ENCODE peak calls at places on chromosomes 2 and 18, in five cellular contexts. Y is WERI-Rb-1, B is kidney, W is uterus, K is fibroblast of lung. N is an unnamed sample.

GRCh38 chr18:22624171-22624570 is 206.5 kb upstream of the CTAGE1 start:
- DNase-seq in Y (no peak), B (no peak), W (no peak), K (no peak), N (no peak)

GRCh38 chr2:164717000-164717597 is 95.8 kb upstream of the GRB14 start:
- DNase-seq in Y (no peak), B (no peak), W (no peak), K (no peak), N (no peak)

GRCh38 chr18:51342815-51343214 is 145.3 kb upstream of the MEX3C start:
- DNase-seq in Y (no peak), B (no peak), W (no peak), K (peak; percentile 65), N (no peak)

GRCh38 chr2:41040782-41041181 is 588.9 kb upstream of the SLC8A1 start:
- DNase-seq in Y (no peak), B (no peak), W (no peak), K (no peak), N (no peak)

GRCh38 chr2:186201371-186201770 is 284.7 kb upstream of the ZC3H15 start:
- DNase-seq in Y (no peak), B (no peak), W (no peak), K (peak; percentile 8), N (no peak)

GRCh38 chr2:96769816-96770215 is 9.1 kb downstream of the CNNM4 start:
- DNase-seq in Y (no peak), B (no peak), W (no peak), K (no peak), N (peak; percentile 72)

GRCh38 chr2:181275643-181276070 is 181.5 kb upstream of the ITGA4 start:
- DNase-seq in Y (no peak), B (no peak), W (no peak), K (no peak), N (no peak)

GRCh38 chr2:234414591-234414990 is 82.3 kb downstream of the ARL4C start:
- DNase-seq in Y (no peak), B (no peak), W (no peak), K (no peak), N (no peak)

GRCh38 chr18:63787673-63788072 is 12.5 kb downstream of the SERPINB7 start:
- DNase-seq in Y (no peak), B (no peak), W (no peak), K (no peak), N (no peak)

GRCh38 chr2:27959496-27959895 is 69.0 kb downstream of the BABAM2 start:
- DNase-seq in Y (no peak), B (no peak), W (peak; percentile 77), K (peak; percentile 70), N (no peak)

GRCh38 chr2:128324008-128324896 is 5.6 kb upstream of the HS6ST1 start:
- DNase-seq in Y (no peak), B (peak; percentile 68), W (peak; percentile 17), K (no peak), N (no peak)

GRCh38 chr2:24914713-24915112 is 5.3 kb downstream of the ADCY3 start:
- DNase-seq in Y (no peak), B (no peak), W (no peak), K (no peak), N (no peak)

GRCh38 chr2:227153766-227154486 is 10.1 kb downstream of the COL4A4 start:
- DNase-seq in Y (no peak), B (no peak), W (no peak), K (no peak), N (no peak)

GRCh38 chr2:166661824-166662223 is 167.8 kb upstream of the SCN7A start:
- DNase-seq in Y (no peak), B (no peak), W (no peak), K (no peak), N (no peak)

GRCh38 chr2:16774091-16774490 is 108.5 kb upstream of the CYRIA start:
- DNase-seq in Y (no peak), B (no peak), W (no peak), K (peak; percentile 53), N (no peak)

GRCh38 chr2:85705680-85706039 is 11.5 kb downstream of the GNLY start:
- DNase-seq in Y (no peak), B (no peak), W (peak; percentile 76), K (peak; percentile 98), N (peak; percentile 68)

GRCh38 chr2:232761301-232761907 is 15.0 kb downstream of the KCNJ13 start:
- DNase-seq in Y (peak; percentile 29), B (no peak), W (no peak), K (peak; percentile 39), N (no peak)

GRCh38 chr2:26000561-26001211 is 18.4 kb upstream of the KIF3C start:
- DNase-seq in Y (no peak), B (no peak), W (no peak), K (no peak), N (peak; percentile 80)

GRCh38 chr2:112701092-112701491 is 19.7 kb upstream of the NT5DC4 start:
- DNase-seq in Y (no peak), B (no peak), W (no peak), K (peak; percentile 40), N (no peak)

GRCh38 chr18:27040796-27041195 is 144.3 kb downstream of the CHST9 start:
- DNase-seq in Y (no peak), B (no peak), W (no peak), K (no peak), N (no peak)

GRCh38 chr2:191386938-191387536 is 141.8 kb downstream of the MYO1B start:
- DNase-seq in Y (no peak), B (no peak), W (no peak), K (peak; percentile 93), N (no peak)

GRCh38 chr2:178025551-178026185 is 46.9 kb downstream of the PDE11A start:
- DNase-seq in Y (no peak), B (no peak), W (no peak), K (no peak), N (no peak)

GRCh38 chr2:240596491-240596931 is 10.0 kb downstream of the CAPN10 start:
- DNase-seq in Y (peak; percentile 5), B (peak; percentile 75), W (no peak), K (no peak), N (peak; percentile 30)

GRCh38 chr18:7978834-7979233 is 411.7 kb downstream of the PTPRM start:
- DNase-seq in Y (no peak), B (no peak), W (no peak), K (no peak), N (no peak)
- H3K36me3 ChIP-seq in Y (no peaks in the 10 kb centered on the region), B (no peaks in the 10 kb centered on the region), W (no peaks in the 10 kb centered on the region), K (no peaks in the 10 kb centered on the region), N (no peaks in the 10 kb centered on the region)

GRCh38 chr18:2723207-2723606 is 67.7 kb downstream of the SMCHD1 start:
- DNase-seq in Y (no peak), B (no peak), W (no peak), K (no peak), N (no peak)
- H3K36me3 ChIP-seq in Y (peaks cover 66% of the 10 kb centered on the region), B (peaks cover 14% of the 10 kb centered on the region), W (no peaks in the 10 kb centered on the region), K (peaks cover 4% of the 10 kb centered on the region), N (peaks cover 99% of the 10 kb centered on the region)

GRCh38 chr2:179987916-179988315 is 19.2 kb downstream of the CWC22 start:
- DNase-seq in Y (no peak), B (no peak), W (no peak), K (no peak), N (no peak)

GRCh38 chr2:179983250-179983932 is 23.7 kb downstream of the CWC22 start:
- DNase-seq in Y (no peak), B (no peak), W (no peak), K (no peak), N (no peak)

GRCh38 chr2:179981085-179981484 is 26.0 kb downstream of the CWC22 start:
- DNase-seq in Y (no peak), B (no peak), W (no peak), K (peak; percentile 71), N (no peak)

GRCh38 chr2:179990676-179991317 is 16.3 kb downstream of the CWC22 start:
- DNase-seq in Y (no peak), B (no peak), W (no peak), K (no peak), N (no peak)

GRCh38 chr2:179985163-179985820 is 21.8 kb downstream of the CWC22 start:
- DNase-seq in Y (no peak), B (no peak), W (no peak), K (peak; percentile 18), N (no peak)
- H3K36me3 ChIP-seq in Y (peaks cover 45% of the 10 kb centered on the region), B (peaks cover 29% of the 10 kb centered on the region), W (no peaks in the 10 kb centered on the region), K (no peaks in the 10 kb centered on the region), N (peaks cover 91% of the 10 kb centered on the region)

GRCh38 chr2:219609149-219609750 is 11.6 kb downstream of the STK11IP start:
- DNase-seq in Y (peak; percentile 38), B (no peak), W (no peak), K (no peak), N (no peak)
- H3K36me3 ChIP-seq in Y (peaks cover 8% of the 10 kb centered on the region), B (peaks cover 35% of the 10 kb centered on the region), W (no peaks in the 10 kb centered on the region), K (peaks cover 5% of the 10 kb centered on the region), N (peaks cover 83% of the 10 kb centered on the region)

GRCh38 chr2:216159161-216159560 is 50.0 kb downstream of the XRCC5 start:
- DNase-seq in Y (no peak), B (no peak), W (no peak), K (no peak), N (no peak)
- H3K36me3 ChIP-seq in Y (peaks cover 85% of the 10 kb centered on the region), B (peaks cover 66% of the 10 kb centered on the region), W (no peaks in the 10 kb centered on the region), K (peaks cover 12% of the 10 kb centered on the region), N (peaks cover 92% of the 10 kb centered on the region)

DNA sequence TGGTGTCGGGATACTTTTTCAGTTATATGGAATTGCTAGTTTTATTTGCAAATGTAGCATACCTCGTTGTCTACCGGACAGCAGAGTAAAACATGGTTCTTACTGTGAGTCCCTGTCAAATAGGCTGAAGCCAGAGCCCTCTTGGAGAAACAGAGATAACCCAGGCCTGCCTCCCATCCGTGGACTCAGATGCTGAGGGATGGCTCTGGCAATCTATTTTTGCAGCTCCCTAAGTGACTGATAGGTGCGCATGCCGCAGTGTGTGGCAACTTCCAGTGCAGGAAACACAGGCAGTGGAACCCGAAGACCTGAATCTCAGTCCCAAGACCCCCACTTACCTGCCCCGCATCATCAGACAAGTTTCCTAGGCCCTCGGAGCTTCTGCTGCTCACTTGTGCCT is 33.6 kb downstream of the STEAP3 start:
- DNase-seq in Y (no peak), B (no peak), W (no peak), K (no peak), N (no peak)
- H3K36me3 ChIP-seq in Y (no peaks in the 10 kb centered on the region), B (no peaks in the 10 kb centered on the region), W (no peaks in the 10 kb centered on the region), K (peaks cover 4% of the 10 kb centered on the region), N (no peaks in the 10 kb centered on the region)

DNA sequence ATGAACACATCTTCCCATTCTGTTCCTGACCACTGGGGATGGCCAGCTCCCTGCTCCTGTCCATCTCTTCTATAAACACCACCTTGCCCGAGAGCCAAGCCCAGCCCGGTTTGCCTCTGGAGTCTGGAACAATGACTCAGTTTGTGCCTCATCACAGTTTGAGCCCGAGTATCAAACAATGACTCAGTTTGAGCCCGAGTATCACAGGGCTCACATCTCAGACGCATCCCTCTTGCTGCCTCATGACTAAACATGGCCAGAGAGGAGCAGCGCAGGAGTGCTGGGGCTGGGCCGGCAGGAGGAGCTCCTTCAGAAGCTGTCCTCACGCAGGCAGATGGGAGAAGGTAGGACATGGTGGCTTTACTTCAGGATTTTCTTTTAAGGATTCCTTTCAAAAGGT is 68.7 kb downstream of the PXDN start:
- DNase-seq in Y (no peak), B (no peak), W (peak; percentile 88), K (peak; percentile 95), N (peak; percentile 30)
- H3K36me3 ChIP-seq in Y (peaks cover 56% of the 10 kb centered on the region), B (peaks cover 5% of the 10 kb centered on the region), W (no peaks in the 10 kb centered on the region), K (peaks cover 45% of the 10 kb centered on the region), N (peaks cover 65% of the 10 kb centered on the region)

N was measured in lower lobe of right lung.